ENCODE peak calls at places on chromosomes 11 and 22, in four cellular contexts. One of them, this sample, is unnamed.

GRCh38 chr22:36325163-36326031 is 62.4 kb downstream of the MYH9 start:
- DNase-seq in SJCRH30: no peak
- DNase-seq in kidney epithelial cell: no peak
- DNase-seq in Peyer's patch: peak; percentile 73
- DNase-seq in this sample: peak; percentile 41

GRCh38 chr11:6818967-6819366 is 19.5 kb upstream of the OR6A2 start:
- DNase-seq in SJCRH30: no peak
- DNase-seq in Peyer's patch: no peak
- DNase-seq in kidney epithelial cell: no peak
- DNase-seq in this sample: no peak

GRCh38 chr11:3378426-3379423 is at the start of gene ZNF195:
- DNase-seq in SJCRH30: peak; percentile 99
- DNase-seq in Peyer's patch: peak; percentile 99
- DNase-seq in kidney epithelial cell: peak; percentile 84
- DNase-seq in this sample: peak; percentile 94

GRCh38 chr11:94910779-94911178 is 62.6 kb downstream of the CWC15 start:
- DNase-seq in kidney epithelial cell: no peak
- DNase-seq in SJCRH30: no peak
- DNase-seq in Peyer's patch: no peak
- DNase-seq in this sample: no peak

GRCh38 chr22:17803871-17804270 is 29.6 kb upstream of the BID start:
- DNase-seq in kidney epithelial cell: no peak
- DNase-seq in Peyer's patch: no peak
- DNase-seq in SJCRH30: no peak
- DNase-seq in this sample: no peak

GRCh38 chr22:47053865-47054185 is 291.4 kb downstream of the TBC1D22A start:
- DNase-seq in Peyer's patch: peak; percentile 19
- DNase-seq in kidney epithelial cell: no peak
- DNase-seq in SJCRH30: no peak
- DNase-seq in this sample: no peak

GRCh38 chr11:76786053-76787014 is 3.2 kb downstream of the TSKU start:
- DNase-seq in Peyer's patch: no peak
- DNase-seq in SJCRH30: no peak
- DNase-seq in kidney epithelial cell: no peak
- DNase-seq in this sample: no peak

GRCh38 chr22:32625985-32626384 is 151.4 kb downstream of the FBXO7 start:
- DNase-seq in kidney epithelial cell: no peak
- DNase-seq in SJCRH30: no peak
- DNase-seq in Peyer's patch: no peak
- DNase-seq in this sample: no peak

GRCh38 chr11:126754850-126755426 is 245.6 kb downstream of the KIRREL3 start:
- DNase-seq in Peyer's patch: no peak
- DNase-seq in SJCRH30: no peak
- DNase-seq in kidney epithelial cell: no peak
- DNase-seq in this sample: no peak

GRCh38 chr11:111334495-111335123 is 36.3 kb downstream of the POU2AF3 start:
- DNase-seq in kidney epithelial cell: no peak
- DNase-seq in SJCRH30: no peak
- DNase-seq in Peyer's patch: no peak
- DNase-seq in this sample: no peak

GRCh38 chr11:114892381-114893197 is 214.3 kb downstream of the NXPE2 start:
- DNase-seq in kidney epithelial cell: no peak
- DNase-seq in Peyer's patch: no peak
- DNase-seq in SJCRH30: no peak
- DNase-seq in this sample: no peak

GRCh38 chr22:40051322-40051721 is 56.6 kb downstream of the FAM83F start:
- DNase-seq in SJCRH30: peak; percentile 20
- DNase-seq in Peyer's patch: no peak
- DNase-seq in kidney epithelial cell: no peak
- DNase-seq in this sample: no peak

GRCh38 chr11:125358254-125358840 is 137.7 kb downstream of the FEZ1 start:
- DNase-seq in Peyer's patch: no peak
- DNase-seq in SJCRH30: no peak
- DNase-seq in kidney epithelial cell: no peak
- DNase-seq in this sample: peak; percentile 36

GRCh38 chr11:68954970-68955958 is 25.5 kb downstream of the MRGPRD start:
- DNase-seq in Peyer's patch: peak; percentile 67
- DNase-seq in kidney epithelial cell: no peak
- DNase-seq in SJCRH30: no peak
- DNase-seq in this sample: no peak

GRCh38 chr11:5910521-5910920 is 17.5 kb downstream of the OR52E5 start:
- DNase-seq in SJCRH30: peak; percentile 43
- DNase-seq in Peyer's patch: no peak
- DNase-seq in kidney epithelial cell: no peak
- DNase-seq in this sample: peak; percentile 41

GRCh38 chr11:111107501-111107900 is 138.0 kb upstream of the POU2AF2 start:
- DNase-seq in kidney epithelial cell: no peak
- DNase-seq in Peyer's patch: no peak
- DNase-seq in SJCRH30: no peak
- DNase-seq in this sample: no peak

GRCh38 chr11:13663631-13664071 is 4.8 kb upstream of the FAR1 start:
- DNase-seq in kidney epithelial cell: no peak
- DNase-seq in Peyer's patch: no peak
- DNase-seq in SJCRH30: no peak
- DNase-seq in this sample: peak; percentile 30

GRCh38 chr11:115674831-115675230 is 170.6 kb upstream of the CADM1 start:
- DNase-seq in Peyer's patch: no peak
- DNase-seq in SJCRH30: no peak
- DNase-seq in kidney epithelial cell: no peak
- DNase-seq in this sample: no peak

GRCh38 chr11:707817-708420 is 1.9 kb downstream of the EPS8L2 start:
- DNase-seq in Peyer's patch: no peak
- DNase-seq in SJCRH30: peak; percentile 51
- DNase-seq in kidney epithelial cell: no peak
- DNase-seq in this sample: no peak

GRCh38 chr11:117300773-117301172 is 9.6 kb downstream of the BACE1-AS start:
- DNase-seq in kidney epithelial cell: no peak
- DNase-seq in SJCRH30: no peak
- DNase-seq in Peyer's patch: no peak
- DNase-seq in this sample: no peak

GRCh38 chr11:28756977-28757376 is 648.8 kb downstream of the METTL15 start:
- DNase-seq in kidney epithelial cell: no peak
- DNase-seq in Peyer's patch: no peak
- DNase-seq in SJCRH30: no peak
- DNase-seq in this sample: peak; percentile 70

GRCh38 chr11:113131036-113131775 is 170.0 kb downstream of the NCAM1 start:
- DNase-seq in SJCRH30: peak; percentile 32
- DNase-seq in kidney epithelial cell: no peak
- DNase-seq in Peyer's patch: no peak
- DNase-seq in this sample: no peak

GRCh38 chr11:87421422-87421821 is 383.7 kb downstream of the TMEM135 start:
- DNase-seq in SJCRH30: peak; percentile 59
- DNase-seq in Peyer's patch: no peak
- DNase-seq in kidney epithelial cell: peak; percentile 49
- DNase-seq in this sample: no peak

GRCh38 chr11:72773291-72773690 is 20.6 kb downstream of the STARD10 start:
- DNase-seq in SJCRH30: peak; percentile 88
- DNase-seq in Peyer's patch: no peak
- DNase-seq in kidney epithelial cell: peak; percentile 67
- DNase-seq in this sample: peak; percentile 76

GRCh38 chr11:68014157-68014965 is 4.2 kb downstream of the ALDH3B1 start:
- DNase-seq in kidney epithelial cell: peak; percentile 66
- DNase-seq in SJCRH30: no peak
- DNase-seq in Peyer's patch: peak; percentile 81
- DNase-seq in this sample: peak; percentile 97

GRCh38 chr11:127451852-127452251 is 451.3 kb upstream of the KIRREL3 start:
- DNase-seq in Peyer's patch: no peak
- DNase-seq in kidney epithelial cell: no peak
- DNase-seq in SJCRH30: no peak
- DNase-seq in this sample: no peak

GRCh38 chr11:77175869-77176539 is 48.0 kb downstream of the MYO7A start:
- DNase-seq in Peyer's patch: no peak
- DNase-seq in kidney epithelial cell: no peak
- DNase-seq in SJCRH30: peak; percentile 91
- DNase-seq in this sample: no peak

GRCh38 chr22:46984751-46985506 is 222.5 kb downstream of the TBC1D22A start:
- DNase-seq in kidney epithelial cell: no peak
- DNase-seq in SJCRH30: no peak
- DNase-seq in Peyer's patch: no peak
- DNase-seq in this sample: peak; percentile 87

GRCh38 chr11:7892751-7893356 is 38.2 kb downstream of the OR10A6 start:
- DNase-seq in SJCRH30: peak; percentile 14
- DNase-seq in kidney epithelial cell: no peak
- DNase-seq in Peyer's patch: no peak
- DNase-seq in this sample: no peak

GRCh38 chr22:48103126-48103875 is 1340.9 kb downstream of the TBC1D22A start:
- DNase-seq in kidney epithelial cell: no peak
- DNase-seq in SJCRH30: no peak
- DNase-seq in Peyer's patch: no peak
- DNase-seq in this sample: no peak

GRCh38 chr11:78961938-78962701 is 387.5 kb upstream of the NARS2 start:
- DNase-seq in Peyer's patch: no peak
- DNase-seq in kidney epithelial cell: peak; percentile 18
- DNase-seq in SJCRH30: no peak
- DNase-seq in this sample: no peak

GRCh38 chr11:17691550-17691949 is 27.8 kb upstream of the MYOD1 start:
- DNase-seq in Peyer's patch: no peak
- DNase-seq in SJCRH30: no peak
- DNase-seq in kidney epithelial cell: no peak
- DNase-seq in this sample: no peak

GRCh38 chr11:17693531-17693930 is 25.8 kb upstream of the MYOD1 start:
- DNase-seq in SJCRH30: no peak
- DNase-seq in kidney epithelial cell: no peak
- DNase-seq in Peyer's patch: no peak
- DNase-seq in this sample: no peak

GRCh38 chr11:17694711-17695110 is 24.7 kb upstream of the MYOD1 start:
- DNase-seq in kidney epithelial cell: no peak
- DNase-seq in SJCRH30: peak; percentile 94
- DNase-seq in Peyer's patch: no peak
- DNase-seq in this sample: no peak

GRCh38 chr11:17692006-17692405 is 27.4 kb upstream of the MYOD1 start:
- DNase-seq in Peyer's patch: no peak
- DNase-seq in kidney epithelial cell: no peak
- DNase-seq in SJCRH30: no peak
- DNase-seq in this sample: no peak

DNA sequence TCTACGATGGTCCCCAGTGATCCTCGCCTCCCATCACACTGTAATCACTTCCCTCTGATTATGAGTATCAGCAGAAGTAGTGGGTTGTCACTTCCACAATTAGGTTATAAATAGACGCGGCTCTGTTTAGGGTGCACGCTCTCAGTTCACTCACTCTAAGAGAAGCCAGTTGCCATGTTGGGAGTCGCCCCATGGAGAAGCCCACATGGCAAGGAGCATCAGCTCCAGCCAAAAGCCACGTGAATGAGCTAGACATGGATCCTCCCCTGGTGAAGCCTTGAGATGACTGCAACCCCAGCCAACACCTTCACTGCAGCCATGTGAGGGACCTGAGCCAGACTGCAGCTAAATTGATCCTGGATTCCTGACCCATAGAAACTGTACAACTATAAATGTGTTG is 26.4 kb upstream of the MYOD1 start:
- DNase-seq in SJCRH30: no peak
- DNase-seq in kidney epithelial cell: no peak
- DNase-seq in Peyer's patch: no peak
- DNase-seq in this sample: no peak
- H3K27me3 ChIP-seq in SJCRH30: no peaks in the 10 kb centered on the region
- H3K27me3 ChIP-seq in kidney epithelial cell: peaks cover 41% of the 10 kb centered on the region
- H3K27me3 ChIP-seq in Peyer's patch: peaks cover 7% of the 10 kb centered on the region
- H3K27me3 ChIP-seq in this sample: no peaks in the 10 kb centered on the region

DNA sequence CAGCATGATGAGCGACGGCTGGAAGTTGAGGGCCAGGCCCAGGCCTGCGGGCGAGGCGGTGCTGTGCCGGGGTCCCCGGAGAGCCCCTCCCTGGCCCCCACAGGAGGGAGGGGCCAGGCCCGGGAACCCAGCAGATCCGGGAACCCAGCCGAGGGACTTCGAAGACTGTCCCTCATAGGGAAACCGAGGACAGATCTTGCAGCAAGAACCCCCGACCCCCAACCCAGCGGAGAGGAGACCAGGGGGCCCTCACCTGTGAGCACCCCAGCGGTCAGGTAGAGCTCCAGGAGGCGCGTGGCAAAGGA is 2.4 kb downstream of the SLC16A8 start:
- DNase-seq in Peyer's patch: no peak
- DNase-seq in kidney epithelial cell: no peak
- DNase-seq in SJCRH30: no peak
- DNase-seq in this sample: no peak
- H3K4me3 ChIP-seq in Peyer's patch: peak overlapping the region; percentile 49
- H3K4me3 ChIP-seq in kidney epithelial cell: no peak overlapping the region
- H3K4me3 ChIP-seq in SJCRH30: peak overlapping the region; percentile 20
- H3K4me3 ChIP-seq in this sample: no peak overlapping the region

DNA sequence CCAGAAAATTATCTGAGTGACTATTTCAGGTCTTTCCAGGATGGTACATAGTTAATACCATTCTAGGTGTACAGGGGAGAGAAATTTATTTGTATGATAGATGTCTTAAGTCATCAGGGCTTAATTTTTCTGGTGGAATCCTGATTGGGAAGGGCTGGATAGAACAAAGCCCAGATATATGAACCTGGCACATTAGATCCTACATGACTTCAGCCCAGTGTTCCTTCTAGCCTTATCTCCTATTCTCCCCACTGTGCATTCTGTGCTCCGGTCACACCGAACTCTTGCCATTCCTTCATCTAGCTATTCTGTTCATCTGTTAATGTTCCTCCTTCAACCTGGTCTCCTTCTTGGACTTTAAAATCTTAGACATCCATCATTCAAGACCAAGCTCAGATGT is 69.0 kb upstream of the EED start:
- DNase-seq in Peyer's patch: no peak
- DNase-seq in kidney epithelial cell: no peak
- DNase-seq in SJCRH30: no peak
- DNase-seq in this sample: no peak
- H3K27me3 ChIP-seq in Peyer's patch: no peaks in the 10 kb centered on the region
- H3K27me3 ChIP-seq in kidney epithelial cell: no peaks in the 10 kb centered on the region
- H3K27me3 ChIP-seq in SJCRH30: no peaks in the 10 kb centered on the region
- H3K27me3 ChIP-seq in this sample: no peaks in the 10 kb centered on the region

DNA sequence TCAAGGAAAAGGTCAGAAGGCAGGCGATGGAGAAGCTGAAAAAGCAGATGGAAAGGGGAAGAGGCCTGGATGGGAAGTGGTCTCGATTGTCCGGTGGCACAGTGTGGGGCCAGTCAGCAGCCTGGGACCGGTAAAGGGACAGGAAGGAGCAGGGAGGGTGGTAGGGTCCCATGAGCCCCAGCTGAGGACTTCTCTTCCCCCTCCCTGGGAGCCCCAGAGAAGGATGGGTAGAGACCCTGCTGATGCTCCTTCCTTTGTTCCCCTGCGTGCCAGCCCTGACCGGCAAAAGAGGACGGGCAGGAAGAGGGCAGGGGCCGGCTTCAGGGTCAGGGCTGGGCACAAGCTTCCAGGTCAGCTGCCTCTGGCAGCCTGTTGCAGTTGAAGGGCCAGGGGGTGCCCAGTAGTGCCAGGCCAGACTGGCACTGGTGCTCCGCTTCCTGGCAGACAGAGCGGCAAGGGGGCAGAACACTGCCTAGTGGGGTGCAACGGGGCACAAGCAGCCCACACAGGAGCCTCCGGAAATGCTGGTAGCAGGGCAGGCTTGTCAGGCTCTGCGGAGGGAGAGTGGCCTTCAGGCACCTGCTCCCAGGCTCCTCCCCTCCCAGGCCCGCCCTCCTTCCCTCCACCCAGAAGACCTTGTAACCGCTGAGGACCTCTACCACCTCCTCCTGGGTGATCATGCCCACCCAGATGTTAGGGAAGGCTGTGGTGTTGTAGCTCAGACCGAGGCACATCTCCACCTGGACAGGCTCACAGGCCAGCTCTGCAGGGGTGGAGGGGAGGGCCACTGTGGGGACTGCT is 739 bp upstream of the C1QTNF5 start:
- DNase-seq in SJCRH30: no peak
- DNase-seq in kidney epithelial cell: no peak
- DNase-seq in Peyer's patch: peak; percentile 52
- DNase-seq in this sample: no peak
- H3K4me3 ChIP-seq in SJCRH30: no peak overlapping the region
- H3K4me3 ChIP-seq in kidney epithelial cell: no peak overlapping the region
- H3K4me3 ChIP-seq in Peyer's patch: no peak overlapping the region
- H3K4me3 ChIP-seq in this sample: no peak overlapping the region